ENCODE peak calls at places on chromosomes 3 and 15, in nine cellular contexts. W, M, P, Y, I, T, S, Q and U are unnamed samples.

GRCh38 chr3:136632625-136633081 is 119.5 kb downstream of the STAG1 start:
- DNase-seq in I (no peak), T (no peak), M (no peak), Y (no peak), S (no peak), Q (no peak), P (no peak), W (no peak), U (no peak)

GRCh38 chr3:53490131-53490474 is 4.3 kb upstream of the CACNA1D start:
- DNase-seq in M (no peak), T (no peak), Q (no peak), P (no peak), Y (no peak), I (no peak), S (no peak), W (no peak), U (no peak)

GRCh38 chr3:19947549-19948071 is 713 bp downstream of the RAB5A start:
- DNase-seq in S (peak), Q (peak), W (peak), I (peak), P (peak), M (peak), T (peak), Y (peak), U (peak)

GRCh38 chr3:124256156-124256555 is 264.2 kb upstream of the ROPN1 start:
- DNase-seq in T (no peak), P (no peak), M (no peak), Y (no peak), S (no peak), W (no peak), Q (no peak), I (no peak), U (no peak)

GRCh38 chr3:196694202-196694638 is 17.8 kb downstream of the CEP19 start:
- DNase-seq in M (no peak), W (no peak), S (peak), P (no peak), I (peak), T (no peak), Y (peak), Q (peak), U (peak)

GRCh38 chr15:82021021-82021420 is 24.8 kb downstream of the MEX3B start:
- DNase-seq in T (no peak), I (no peak), Q (no peak), W (no peak), P (no peak), M (no peak), Y (peak), S (no peak), U (no peak)

GRCh38 chr3:114566162-114566755 is 272.4 kb downstream of the TIGIT start:
- DNase-seq in Y (peak), I (no peak), W (no peak), P (no peak), T (no peak), Q (no peak), M (no peak), S (no peak), U (no peak)

GRCh38 chr3:52532517-52532837 is 1.2 kb downstream of the NT5DC2 start:
- DNase-seq in T (peak), W (no peak), Y (peak), S (no peak), P (no peak), M (no peak), Q (no peak), I (peak), U (peak)

GRCh38 chr15:41581110-41581509 is 22.1 kb downstream of the TYRO3 start:
- DNase-seq in Q (no peak), W (no peak), T (no peak), I (peak), M (no peak), Y (peak), S (peak), P (peak), U (no peak)

GRCh38 chr3:180700941-180701340 is 21.7 kb upstream of the CCDC39 start:
- DNase-seq in Q (no peak), W (no peak), Y (peak), P (no peak), T (no peak), M (no peak), S (no peak), I (no peak), U (no peak)

GRCh38 chr3:129624347-129625070 is 18.0 kb upstream of the PLXND1 start:
- DNase-seq in Y (peak), I (no peak), T (no peak), S (no peak), W (no peak), M (no peak), Q (no peak), P (no peak), U (no peak)

GRCh38 chr15:38129531-38130199 is 123.0 kb upstream of the SPRED1 start:
- DNase-seq in T (peak), P (peak), W (no peak), Y (peak), I (peak), S (peak), Q (no peak), M (peak), U (no peak)

GRCh38 chr3:14200841-14201240 is 22.2 kb downstream of the LSM3 start:
- DNase-seq in Y (no peak), W (no peak), T (no peak), M (no peak), P (no peak), Q (no peak), S (no peak), I (no peak), U (no peak)

GRCh38 chr3:191136347-191136746 is 62.7 kb upstream of the OSTN start:
- DNase-seq in Q (no peak), S (peak), P (no peak), M (peak), I (peak), T (no peak), Y (peak), W (no peak), U (no peak)

GRCh38 chr3:149005424-149005823 is 14.1 kb downstream of the GYG1 start:
- DNase-seq in M (no peak), T (no peak), P (no peak), I (no peak), Q (no peak), W (no peak), Y (peak), S (no peak), U (no peak)

GRCh38 chr15:25710184-25710583 is 152.9 kb downstream of the ATP10A start:
- DNase-seq in T (peak), W (no peak), P (no peak), S (peak), I (peak), Q (peak), Y (peak), M (peak), U (no peak)

GRCh38 chr3:18393906-18394305 is 31.2 kb downstream of the SATB1 start:
- DNase-seq in M (no peak), Q (no peak), W (no peak), Y (peak), T (no peak), I (no peak), S (no peak), P (no peak), U (no peak)

GRCh38 chr3:26437678-26438077 is 184.9 kb upstream of the LRRC3B start:
- DNase-seq in I (no peak), Y (peak), S (no peak), T (no peak), W (no peak), M (no peak), P (no peak), Q (no peak), U (no peak)

GRCh38 chr3:196749125-196749524 is 9.5 kb downstream of the PAK2 start:
- DNase-seq in T (no peak), I (no peak), S (no peak), M (no peak), Y (no peak), P (no peak), Q (no peak), W (no peak), U (no peak)

GRCh38 chr3:169260296-169260695 is 403.2 kb downstream of the MECOM start:
- DNase-seq in M (no peak), T (no peak), P (no peak), Q (no peak), Y (no peak), S (peak), W (no peak), I (no peak), U (no peak)

GRCh38 chr3:126607214-126607908 is 47.6 kb downstream of the TXNRD3 start:
- DNase-seq in T (peak), M (no peak), Y (peak), Q (no peak), P (no peak), W (no peak), S (no peak), I (no peak), U (no peak)

GRCh38 chr3:109355625-109356441 is 18.5 kb upstream of the DPPA4 start:
- DNase-seq in W (no peak), Y (no peak), I (no peak), M (no peak), S (no peak), T (no peak), Q (no peak), P (no peak), U (no peak)

GRCh38 chr15:78105541-78106241 is 13.3 kb downstream of the SH2D7 start:
- DNase-seq in M (no peak), I (no peak), Y (no peak), T (no peak), W (no peak), P (no peak), S (no peak), Q (no peak), U (peak)

GRCh38 chr3:52238193-52238760 is 681 bp downstream of the TWF2 start:
- DNase-seq in Y (peak), W (no peak), Q (no peak), S (no peak), T (peak), M (no peak), I (no peak), P (no peak), U (no peak)

GRCh38 chr3:194723846-194724618 is 38.3 kb downstream of the FAM43A start:
- DNase-seq in T (no peak), Y (no peak), P (no peak), S (no peak), Q (no peak), M (no peak), W (no peak), I (no peak), U (no peak)

GRCh38 chr3:170493712-170494182 is 75.1 kb downstream of the CLDN11 start:
- DNase-seq in M (peak), T (no peak), Q (no peak), Y (peak), I (no peak), P (no peak), W (no peak), S (no peak), U (no peak)
- H3K27ac ChIP-seq in M (peak), T (no peak), Q (no peak), Y (peak), I (no peak), P (no peak), W (no peak), S (no peak), U (no peak)

DNA sequence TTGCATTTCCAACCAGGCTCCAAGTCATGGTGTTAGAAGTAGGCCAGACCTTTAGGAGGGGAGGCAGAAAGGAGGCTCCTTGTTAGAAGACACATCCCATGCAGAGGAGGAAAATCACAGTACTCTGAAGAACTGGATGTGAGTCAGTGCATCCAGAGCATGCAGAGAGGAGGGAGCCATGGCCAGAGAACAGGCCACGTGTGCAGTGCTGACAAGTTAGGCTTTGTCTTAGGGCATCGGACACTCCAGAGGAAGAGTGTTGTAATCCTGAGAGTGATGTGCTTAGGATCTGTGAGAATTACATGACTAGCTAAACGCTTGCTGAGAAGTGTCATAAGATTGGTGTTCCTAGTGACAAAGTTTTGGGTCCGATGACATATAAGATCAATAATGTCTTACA is 456.5 kb upstream of the THRB start:
- DNase-seq in M (no peak), S (no peak), Q (no peak), W (no peak), I (no peak), T (no peak), P (no peak), Y (peak), U (no peak)
- H3K27ac ChIP-seq in M (no peak), S (no peak), Q (no peak), W (no peak), I (no peak), T (no peak), P (no peak), Y (no peak), U (no peak)

GRCh38 chr15:62164500-62165028 is 521 bp downstream of the C2CD4B start:
- DNase-seq in W (no peak), S (peak), T (no peak), Q (no peak), Y (peak), P (peak), M (no peak), I (no peak), U (no peak)
- H3K27ac ChIP-seq in W (no peak), S (no peak), T (no peak), Q (no peak), Y (no peak), P (peak), M (no peak), I (no peak), U (no peak)

GRCh38 chr3:57977755-57978715 is 30.2 kb upstream of the FLNB start:
- DNase-seq in I (no peak), Q (no peak), P (peak), S (no peak), W (no peak), Y (peak), M (no peak), T (no peak), U (no peak)
- H3K27ac ChIP-seq in I (no peak), Q (no peak), P (peak), S (no peak), W (no peak), Y (no peak), M (no peak), T (peak), U (no peak)

GRCh38 chr3:158272071-158272470 is 162.2 kb downstream of the RSRC1 start:
- DNase-seq in W (no peak), T (no peak), I (no peak), M (no peak), Q (no peak), P (no peak), S (peak), Y (no peak), U (no peak)
- H3K27ac ChIP-seq in W (no peak), T (no peak), I (no peak), M (no peak), Q (no peak), P (no peak), S (no peak), Y (no peak), U (no peak)

GRCh38 chr3:125331243-125331642 is 43.9 kb downstream of the ZNF148 start:
- DNase-seq in T (no peak), Y (peak), Q (no peak), W (no peak), S (no peak), P (no peak), M (no peak), I (no peak), U (no peak)
- H3K27ac ChIP-seq in T (no peak), Y (no peak), Q (no peak), W (no peak), S (no peak), P (no peak), M (no peak), I (no peak), U (no peak)

GRCh38 chr15:98611808-98612207 is 36.5 kb upstream of the IGF1R start:
- DNase-seq in P (no peak), Y (no peak), M (no peak), S (no peak), I (no peak), Q (no peak), T (no peak), W (no peak), U (no peak)

GRCh38 chr15:98609144-98609852 is 39.0 kb upstream of the IGF1R start:
- DNase-seq in I (no peak), Q (no peak), Y (peak), W (no peak), P (no peak), T (peak), S (peak), M (no peak), U (no peak)

GRCh38 chr15:98611031-98611430 is 37.3 kb upstream of the IGF1R start:
- DNase-seq in I (no peak), T (no peak), Y (no peak), P (no peak), S (no peak), W (no peak), M (no peak), Q (no peak), U (no peak)

GRCh38 chr15:98614681-98615080 is 33.7 kb upstream of the IGF1R start:
- DNase-seq in P (no peak), W (no peak), I (no peak), M (no peak), Q (no peak), Y (no peak), S (no peak), T (no peak), U (no peak)

GRCh38 chr15:98612490-98613110 is 35.7 kb upstream of the IGF1R start:
- DNase-seq in S (no peak), M (no peak), I (no peak), P (no peak), Y (no peak), W (no peak), T (no peak), Q (peak), U (no peak)
- H3K27ac ChIP-seq in S (no peak), M (no peak), I (no peak), P (no peak), Y (no peak), W (no peak), T (no peak), Q (peak), U (no peak)

DNA sequence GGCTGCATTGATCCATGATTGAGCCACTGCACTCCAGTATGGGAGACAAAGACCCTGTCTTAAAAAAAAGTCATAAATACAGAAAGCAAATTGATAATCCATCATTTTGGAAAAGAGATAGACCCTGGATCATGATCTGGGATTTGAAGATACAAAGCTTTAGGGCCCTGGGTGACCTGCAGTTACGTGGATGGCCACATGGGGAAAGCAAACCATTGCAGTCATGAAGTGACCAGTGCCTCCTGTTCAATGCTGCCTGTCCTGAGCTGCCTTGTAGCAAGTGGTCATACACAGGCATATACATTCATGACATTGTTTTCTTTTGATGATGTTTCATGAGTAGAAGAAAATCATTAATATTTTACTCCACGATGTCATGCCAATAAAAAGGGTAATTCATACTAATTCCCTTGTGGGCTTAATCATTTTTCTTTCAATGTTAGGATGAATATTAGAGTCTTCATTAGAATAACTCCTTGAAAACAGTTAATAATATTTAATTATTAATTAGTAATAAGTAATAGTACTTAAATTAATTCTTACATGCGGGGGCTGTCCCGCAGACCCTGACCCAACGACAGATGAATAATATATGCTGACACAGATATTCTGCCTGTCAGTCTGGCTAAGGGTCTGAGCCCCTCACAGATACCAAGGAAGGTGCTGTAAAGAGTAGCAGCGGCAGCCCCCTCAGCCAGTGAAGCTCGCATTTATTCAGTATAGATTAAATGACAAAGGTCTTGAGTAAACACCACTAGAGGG is 109.0 kb upstream of the UNC13C start:
- DNase-seq in S (no peak), T (no peak), W (no peak), P (no peak), Y (no peak), M (no peak), I (no peak), Q (no peak), U (no peak)
- H3K27ac ChIP-seq in S (no peak), T (no peak), W (no peak), P (no peak), Y (no peak), M (no peak), I (no peak), Q (no peak), U (no peak)